ENCODE peak calls at places on chromosomes 5 and 9, in ten cellular contexts. S is SW 1271; E is CD4-positive, CD25-positive, alpha-beta regulatory T cell; F is neuronal stem cell; N is endothelial cell; P is body of pancreas; A is bronchial epithelial cell; K is iris pigment epithelial cell; O is activated CD4-positive, alpha-beta T cell treated with anti-CD3 and anti-CD28 coated beads, Interleukin-2, amount 50 U/mL, for 1 hour; H is endothelial cell of umbilical vein. J is an unnamed sample.

GRCh38 chr9:129221233-129221632 is 43.2 kb upstream of the IER5L start:
- DNase-seq in S (no peak), E (peak), F (no peak), N (no peak), P (no peak), A (no peak), K (peak), O (no peak), H (no peak), J (no peak)

GRCh38 chr5:125410501-125411162 is 664.2 kb upstream of the ZNF608 start:
- DNase-seq in S (no peak), E (no peak), F (no peak), N (no peak), P (no peak), A (peak), K (peak), O (no peak), H (peak), J (peak)

GRCh38 chr5:32777222-32777621 is 66.1 kb downstream of the NPR3 start:
- DNase-seq in S (no peak), E (no peak), F (no peak), N (no peak), P (no peak), A (no peak), K (no peak), O (no peak), H (no peak), J (no peak)

GRCh38 chr9:130662927-130663257 is 1.5 kb upstream of the PRDM12 start:
- DNase-seq in S (no peak), E (no peak), F (no peak), N (no peak), P (no peak), A (no peak), K (no peak), O (no peak), H (no peak), J (no peak)

GRCh38 chr5:131635755-131636479 is 888 bp upstream of the RAPGEF6 start:
- DNase-seq in S (no peak), E (peak), F (no peak), N (no peak), P (no peak), A (no peak), K (peak), O (peak), H (peak), J (no peak)

GRCh38 chr9:119283118-119283794 is 86.0 kb downstream of the BRINP1 start:
- DNase-seq in S (no peak), E (no peak), F (no peak), N (no peak), P (no peak), A (peak), K (peak), O (no peak), H (no peak), J (peak)

GRCh38 chr9:127907867-127908659 is 8.7 kb upstream of the ST6GALNAC6 start:
- DNase-seq in S (no peak), E (no peak), F (no peak), N (no peak), P (no peak), A (no peak), K (no peak), O (no peak), H (no peak), J (no peak)

GRCh38 chr9:18672706-18673105 is 198.8 kb downstream of the ADAMTSL1 start:
- DNase-seq in S (no peak), E (no peak), F (no peak), N (no peak), P (no peak), A (no peak), K (no peak), O (no peak), H (no peak), J (no peak)

GRCh38 chr5:128649183-128649582 is 111.1 kb upstream of the FBN2 start:
- DNase-seq in S (no peak), E (no peak), F (no peak), N (no peak), P (no peak), A (peak), K (peak), O (no peak), H (peak), J (peak)

GRCh38 chr5:14722923-14723322 is 58.4 kb downstream of the OTULIN start:
- DNase-seq in S (no peak), E (no peak), F (no peak), N (no peak), P (no peak), A (no peak), K (no peak), O (no peak), H (no peak), J (no peak)

GRCh38 chr9:69175488-69175872 is 1.4 kb downstream of the TJP2 start:
- DNase-seq in S (no peak), E (no peak), F (no peak), N (no peak), P (no peak), A (no peak), K (no peak), O (no peak), H (no peak), J (no peak)

GRCh38 chr5:10354048-10354872 is 765 bp downstream of the MARCHF6 start:
- DNase-seq in S (no peak), E (peak), F (peak), N (peak), P (peak), A (no peak), K (peak), O (peak), H (peak), J (peak)

GRCh38 chr5:168408561-168409321 is 77.5 kb upstream of the RARS1 start:
- DNase-seq in S (no peak), E (no peak), F (no peak), N (no peak), P (no peak), A (no peak), K (peak), O (no peak), H (no peak), J (peak)

GRCh38 chr9:135605238-135605781 is 34.0 kb downstream of the GLT6D1 start:
- DNase-seq in S (no peak), E (no peak), F (no peak), N (no peak), P (no peak), A (no peak), K (no peak), O (no peak), H (no peak), J (no peak)

GRCh38 chr5:68215888-68216736 is 556 bp downstream of the PIK3R1 start:
- DNase-seq in S (peak), E (peak), F (peak), N (no peak), P (peak), A (no peak), K (no peak), O (peak), H (no peak), J (peak)

GRCh38 chr9:105475302-105475701 is 27.5 kb downstream of the FSD1L start:
- DNase-seq in S (no peak), E (no peak), F (no peak), N (no peak), P (no peak), A (peak), K (peak), O (no peak), H (peak), J (peak)

GRCh38 chr5:61132559-61132958 is 29.7 kb downstream of the SMIM15 start:
- DNase-seq in S (no peak), E (no peak), F (no peak), N (no peak), P (no peak), A (no peak), K (peak), O (no peak), H (no peak), J (peak)

GRCh38 chr5:78746990-78747389 is 98.4 kb upstream of the LHFPL2 start:
- DNase-seq in S (no peak), E (no peak), F (no peak), N (no peak), P (no peak), A (no peak), K (no peak), O (no peak), H (no peak), J (no peak)

J was measured in fibroblast of lung.